ENCODE peak calls at places on chromosome 16, in four cellular contexts. One of them, this sample, is unnamed.

GRCh38 chr16:75326333-75326732 is 74.9 kb upstream of the BCAR1 start:
- DNase-seq in SK-N-SH: no peak
- DNase-seq in HepG2: no peak
- DNase-seq in K562: no peak
- DNase-seq in this sample: no peak

GRCh38 chr16:3161235-3162018 is 26.6 kb upstream of the OR1F1 start:
- DNase-seq in K562: no peak
- DNase-seq in HepG2: no peak
- DNase-seq in SK-N-SH: no peak
- DNase-seq in this sample: no peak

GRCh38 chr16:85188822-85189672 is 76.8 kb upstream of the CIBAR2 start:
- DNase-seq in SK-N-SH: no peak
- DNase-seq in HepG2: no peak
- DNase-seq in K562: no peak
- DNase-seq in this sample: no peak

GRCh38 chr16:35585411-35585810 is 2126.0 kb downstream of the TP53TG3F start:
- DNase-seq in SK-N-SH: no peak
- DNase-seq in K562: no peak
- DNase-seq in HepG2: no peak
- DNase-seq in this sample: no peak

GRCh38 chr16:57538235-57538711 is 1.9 kb upstream of the CCDC102A start:
- DNase-seq in SK-N-SH: no peak
- DNase-seq in HepG2: no peak
- DNase-seq in K562: no peak
- DNase-seq in this sample: no peak

GRCh38 chr16:84735846-84736586 is 36.2 kb downstream of the USP10 start:
- DNase-seq in HepG2: peak
- DNase-seq in SK-N-SH: peak
- DNase-seq in K562: no peak
- DNase-seq in this sample: no peak

GRCh38 chr16:56817056-56817455 is 48.0 kb upstream of the SLC12A3 start:
- DNase-seq in K562: no peak
- DNase-seq in HepG2: no peak
- DNase-seq in SK-N-SH: no peak
- DNase-seq in this sample: no peak

GRCh38 chr16:3798827-3799226 is 81.5 kb upstream of the TRAP1 start:
- DNase-seq in K562: no peak
- DNase-seq in HepG2: no peak
- DNase-seq in SK-N-SH: no peak
- DNase-seq in this sample: no peak

GRCh38 chr16:15643453-15644305 is 725 bp upstream of the MARF1 start:
- DNase-seq in SK-N-SH: peak
- DNase-seq in K562: peak
- DNase-seq in HepG2: peak
- DNase-seq in this sample: peak

DNA sequence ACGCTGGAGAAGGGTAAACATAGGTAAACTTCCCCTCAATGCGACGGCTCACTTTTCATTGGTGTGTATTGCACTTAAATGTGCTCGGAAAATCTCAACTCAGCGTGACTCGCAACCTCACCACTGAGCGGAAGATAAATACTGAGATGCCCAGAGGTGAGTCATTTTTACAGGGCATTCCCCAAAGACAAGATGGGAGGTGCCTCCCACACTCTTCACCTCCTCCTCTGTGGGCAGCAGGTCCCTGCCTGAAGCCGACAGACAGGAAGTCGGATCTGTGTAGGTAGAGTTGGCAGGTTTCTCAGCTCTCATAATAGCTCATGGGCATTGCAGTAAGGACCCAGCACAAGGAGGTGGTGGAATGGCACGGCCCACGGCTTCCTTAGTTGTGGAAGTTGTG is 274.6 kb upstream of the HSBP1 start:
- DNase-seq in K562: no peak
- DNase-seq in HepG2: no peak
- DNase-seq in SK-N-SH: no peak
- DNase-seq in this sample: no peak
- TF ChIP-seq ELF1 in K562: no peak
- TF ChIP-seq ELF1 in HepG2: no peak
- TF ChIP-seq ELF1 in SK-N-SH: no peak
- TF ChIP-seq ELF1 in this sample: no peak

GRCh38 chr16:29700253-29700987 is 21.4 kb downstream of the QPRT start:
- DNase-seq in K562: peak
- DNase-seq in SK-N-SH: peak
- DNase-seq in HepG2: peak
- DNase-seq in this sample: peak
- TF ChIP-seq ZBTB33 in K562: no peak
- TF ChIP-seq ZBTB33 in SK-N-SH: no peak
- TF ChIP-seq ZBTB33 in HepG2: peak
- TF ChIP-seq ZBTB33 in this sample: no peak

DNA sequence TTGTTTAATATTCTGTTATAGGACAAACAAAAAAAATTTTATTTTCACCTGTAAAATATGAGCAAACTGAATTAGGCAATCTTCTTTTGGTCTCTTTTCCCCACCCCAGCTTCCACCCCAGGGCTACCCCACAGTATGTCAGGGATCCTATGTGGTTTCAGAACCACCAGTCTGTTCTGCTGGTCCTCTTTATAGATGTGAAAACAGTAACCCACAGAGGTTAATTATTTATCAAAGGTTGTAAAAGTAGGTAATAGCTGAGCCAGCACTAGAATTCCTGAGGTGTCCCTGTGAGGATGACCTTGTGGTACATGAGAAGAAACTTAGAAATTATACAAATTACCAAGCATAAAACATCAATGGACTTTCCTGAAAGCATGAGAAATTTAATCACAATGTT is 428.7 kb downstream of the CNTNAP4 start:
- DNase-seq in SK-N-SH: no peak
- DNase-seq in HepG2: no peak
- DNase-seq in K562: no peak
- DNase-seq in this sample: no peak
- TF ChIP-seq ELF1 in SK-N-SH: no peak
- TF ChIP-seq ELF1 in HepG2: no peak
- TF ChIP-seq ELF1 in K562: no peak
- TF ChIP-seq ELF1 in this sample: no peak

GRCh38 chr16:50769-51591 is 2.4 kb downstream of the POLR3K start:
- DNase-seq in SK-N-SH: no peak
- DNase-seq in HepG2: no peak
- DNase-seq in K562: no peak
- DNase-seq in this sample: no peak
- TF ChIP-seq ZBTB33 in SK-N-SH: no peak
- TF ChIP-seq ZBTB33 in HepG2: no peak
- TF ChIP-seq ZBTB33 in K562: no peak
- TF ChIP-seq ZBTB33 in this sample: no peak

GRCh38 chr16:89656435-89657121 is 930 bp downstream of the CHMP1A start:
- DNase-seq in SK-N-SH: no peak
- DNase-seq in K562: no peak
- DNase-seq in HepG2: no peak
- DNase-seq in this sample: no peak
- TF ChIP-seq ELF1 in SK-N-SH: no peak
- TF ChIP-seq ELF1 in K562: no peak
- TF ChIP-seq ELF1 in HepG2: no peak
- TF ChIP-seq ELF1 in this sample: no peak

GRCh38 chr16:87636050-87636684 is 33.9 kb downstream of the JPH3 start:
- DNase-seq in HepG2: peak
- DNase-seq in K562: peak
- DNase-seq in SK-N-SH: peak
- DNase-seq in this sample: peak
- TF ChIP-seq ZBTB33 in HepG2: peak
- TF ChIP-seq ZBTB33 in K562: no peak
- TF ChIP-seq ZBTB33 in SK-N-SH: no peak
- TF ChIP-seq ZBTB33 in this sample: no peak

This sample was measured in HCT116.